ENCODE peak calls at places on chromosomes 16 and 17, in ten cellular contexts. D is heart left ventricle, N is sigmoid colon, P is right lobe of liver, L is GM12878, B is endothelial cell of umbilical vein, V is lower leg skin, E is K562, W is stomach, U is transverse colon. I is an unnamed sample.

GRCh38 chr16:13138528-13138927 is 237.1 kb downstream of the SHISA9 start:
- DNase-seq in L (no peak), W (no peak), V (no peak), E (no peak), N (no peak), U (no peak), B (no peak), D (no peak), P (no peak), I (no peak)

GRCh38 chr16:81447383-81448101 is 2.9 kb downstream of the CMIP start:
- DNase-seq in E (no peak), V (peak; percentile 39), L (no peak), U (peak; percentile 55), W (peak; percentile 47), B (peak; percentile 25), D (no peak), P (peak; percentile 91), N (no peak), I (peak; percentile 66)

GRCh38 chr17:78364436-78365281 is 4.8 kb upstream of the SOCS3 start:
- DNase-seq in W (no peak), P (no peak), L (no peak), N (no peak), E (peak; percentile 44), U (no peak), V (no peak), B (no peak), D (no peak), I (peak; percentile 72)

GRCh38 chr17:20922128-20922670 is 120.6 kb downstream of the USP22 start:
- DNase-seq in E (peak; percentile 60), W (no peak), V (no peak), D (no peak), P (no peak), U (no peak), L (no peak), N (no peak), B (peak; percentile 18), I (no peak)

GRCh38 chr17:82228842-82229685 is at the start of gene SLC16A3:
- DNase-seq in B (peak; percentile 51), E (no peak), L (no peak), U (peak; percentile 78), N (peak; percentile 83), D (peak; percentile 90), V (no peak), P (peak; percentile 68), W (peak; percentile 76), I (peak; percentile 85)

GRCh38 chr17:77490361-77491183 is 349.8 kb downstream of the SEC14L1 start:
- DNase-seq in U (no peak), N (peak; percentile 70), E (no peak), L (no peak), B (no peak), W (no peak), D (peak; percentile 58), V (no peak), P (no peak), I (no peak)

GRCh38 chr16:21167929-21168602 is 9.6 kb downstream of the LDAF1 start:
- DNase-seq in E (no peak), N (no peak), U (no peak), V (no peak), D (no peak), B (no peak), L (no peak), W (no peak), P (no peak), I (peak; percentile 11)

GRCh38 chr16:3999479-3999868 is 116.8 kb downstream of the ADCY9 start:
- DNase-seq in D (peak; percentile 68), E (no peak), W (no peak), U (no peak), N (peak; percentile 82), P (no peak), V (no peak), L (no peak), B (no peak), I (no peak)

GRCh38 chr17:47941998-47942490 is 673 bp downstream of the PNPO start:
- DNase-seq in E (peak; percentile 33), V (no peak), L (no peak), N (no peak), D (no peak), U (no peak), B (peak; percentile 6), P (no peak), W (no peak), I (no peak)

GRCh38 chr17:28497931-28498330 is 8.2 kb upstream of the FOXN1 start:
- DNase-seq in D (no peak), W (peak; percentile 77), E (no peak), P (no peak), V (no peak), L (no peak), B (no peak), N (no peak), U (no peak), I (no peak)

GRCh38 chr16:5350118-5350517 is 252.5 kb upstream of the EEF2KMT start:
- DNase-seq in W (no peak), B (no peak), V (no peak), D (no peak), L (no peak), E (no peak), U (no peak), P (no peak), N (no peak), I (no peak)

GRCh38 chr17:10844667-10845387 is 6.9 kb upstream of the PIRT start:
- DNase-seq in L (peak; percentile 5), V (peak; percentile 63), N (peak; percentile 90), P (peak; percentile 79), W (peak; percentile 90), E (peak; percentile 71), B (peak; percentile 56), U (peak; percentile 92), D (peak; percentile 84), I (peak; percentile 74)

DNA sequence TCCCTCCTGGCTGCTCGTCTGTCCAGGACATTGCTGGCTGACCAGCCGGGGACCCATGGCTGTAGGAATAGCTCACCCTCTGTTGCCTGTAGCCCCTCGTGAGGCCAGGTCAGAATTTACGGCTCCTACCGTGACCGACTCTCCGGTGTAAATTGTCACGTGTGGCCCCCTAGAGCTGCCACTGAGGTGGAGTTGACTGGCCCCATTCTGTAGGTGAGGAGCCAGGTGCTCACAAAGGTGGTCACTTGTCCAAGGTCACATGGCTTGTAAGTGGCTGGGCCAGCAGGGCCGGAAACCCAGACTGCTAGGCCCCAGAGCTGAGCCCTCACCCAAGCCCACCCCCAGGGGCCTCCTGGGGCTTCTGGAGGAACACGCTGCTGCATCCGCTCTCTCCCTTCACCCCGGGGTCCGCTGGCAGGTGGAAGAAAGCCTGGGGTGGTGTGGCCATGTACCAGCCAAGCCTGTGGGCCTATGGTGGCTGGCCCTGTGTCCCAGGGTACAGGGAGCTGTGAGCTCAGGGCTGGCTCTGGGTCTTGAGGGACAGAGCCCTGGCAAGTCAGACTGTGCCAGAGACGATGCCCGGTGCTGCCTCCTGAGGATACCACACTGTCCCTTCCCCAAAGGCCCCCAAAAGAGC is 120.7 kb downstream of the RAB11FIP4 start:
- DNase-seq in L (no peak), U (no peak), P (no peak), N (no peak), E (no peak), B (no peak), W (no peak), D (no peak), V (no peak), I (no peak)
- TF ChIP-seq POLR2A in L (no peak), U (no peak), P (no peak), N (no peak), E (no peak), B (no peak), W (no peak), D (no peak), V (no peak), I (no peak)

DNA sequence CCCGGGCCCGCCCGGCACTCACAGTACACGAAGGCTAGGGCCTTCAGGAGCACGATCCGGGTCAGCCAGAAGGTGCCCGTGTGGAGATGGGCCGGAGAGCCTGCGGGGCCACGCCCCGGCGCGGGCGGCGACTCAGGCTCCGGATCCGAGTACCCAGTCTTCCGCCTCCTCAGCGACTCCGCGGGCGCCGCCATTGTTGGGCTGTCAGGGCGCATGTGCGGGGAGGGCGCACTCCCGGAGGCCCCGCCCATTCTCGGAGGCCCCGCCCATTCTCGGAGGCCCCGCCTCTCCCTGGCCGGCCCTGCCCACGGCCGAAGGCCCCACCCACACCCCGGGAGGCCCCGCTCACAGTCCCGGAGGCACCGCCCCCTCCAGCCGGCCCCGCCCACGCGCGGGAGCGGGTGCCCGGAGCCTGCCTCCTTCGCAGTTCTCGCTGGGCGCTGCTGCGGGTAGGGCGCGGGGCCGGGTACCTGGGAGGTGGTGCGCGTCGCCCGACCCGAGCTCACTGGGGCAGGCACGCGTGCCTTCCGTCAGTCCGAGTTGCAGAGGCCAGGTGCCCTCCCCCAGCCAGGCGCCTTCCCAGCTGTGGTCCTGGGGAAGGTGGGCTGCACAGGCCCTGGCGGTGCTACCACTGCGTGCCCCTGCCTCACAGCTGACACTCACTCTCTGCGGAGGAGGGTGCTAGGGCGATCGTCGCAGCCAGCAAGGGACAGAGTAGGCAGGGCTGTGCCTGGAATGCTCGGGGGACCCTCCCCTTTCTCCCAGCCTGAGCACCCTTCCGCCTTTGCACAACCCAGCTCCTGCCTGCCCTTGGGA is at the start of gene LMF1:
- DNase-seq in W (peak; percentile 97), U (peak; percentile 97), D (peak; percentile 98), E (peak; percentile 91), B (peak; percentile 93), V (peak; percentile 90), P (peak; percentile 97), L (peak; percentile 35), N (peak; percentile 97), I (peak; percentile 81)
- TF ChIP-seq POLR2A in W (no peak), U (peak; percentile 76), D (peak; percentile 72), E (peak; percentile 85), B (peak; percentile 89), V (no peak), P (peak; percentile 68), L (peak; percentile 89), N (peak; percentile 42), I (peak; percentile 58)

GRCh38 chr17:6574689-6575595 is 18.6 kb upstream of the PITPNM3 start:
- DNase-seq in V (no peak), L (peak; percentile 40), P (no peak), E (peak; percentile 81), W (peak; percentile 33), B (peak; percentile 69), N (no peak), U (peak; percentile 34), D (no peak), I (peak; percentile 80)
- TF ChIP-seq POLR2A in V (no peak), L (peak; percentile 33), P (no peak), E (no peak), W (no peak), B (no peak), N (no peak), U (no peak), D (no peak), I (no peak)

DNA sequence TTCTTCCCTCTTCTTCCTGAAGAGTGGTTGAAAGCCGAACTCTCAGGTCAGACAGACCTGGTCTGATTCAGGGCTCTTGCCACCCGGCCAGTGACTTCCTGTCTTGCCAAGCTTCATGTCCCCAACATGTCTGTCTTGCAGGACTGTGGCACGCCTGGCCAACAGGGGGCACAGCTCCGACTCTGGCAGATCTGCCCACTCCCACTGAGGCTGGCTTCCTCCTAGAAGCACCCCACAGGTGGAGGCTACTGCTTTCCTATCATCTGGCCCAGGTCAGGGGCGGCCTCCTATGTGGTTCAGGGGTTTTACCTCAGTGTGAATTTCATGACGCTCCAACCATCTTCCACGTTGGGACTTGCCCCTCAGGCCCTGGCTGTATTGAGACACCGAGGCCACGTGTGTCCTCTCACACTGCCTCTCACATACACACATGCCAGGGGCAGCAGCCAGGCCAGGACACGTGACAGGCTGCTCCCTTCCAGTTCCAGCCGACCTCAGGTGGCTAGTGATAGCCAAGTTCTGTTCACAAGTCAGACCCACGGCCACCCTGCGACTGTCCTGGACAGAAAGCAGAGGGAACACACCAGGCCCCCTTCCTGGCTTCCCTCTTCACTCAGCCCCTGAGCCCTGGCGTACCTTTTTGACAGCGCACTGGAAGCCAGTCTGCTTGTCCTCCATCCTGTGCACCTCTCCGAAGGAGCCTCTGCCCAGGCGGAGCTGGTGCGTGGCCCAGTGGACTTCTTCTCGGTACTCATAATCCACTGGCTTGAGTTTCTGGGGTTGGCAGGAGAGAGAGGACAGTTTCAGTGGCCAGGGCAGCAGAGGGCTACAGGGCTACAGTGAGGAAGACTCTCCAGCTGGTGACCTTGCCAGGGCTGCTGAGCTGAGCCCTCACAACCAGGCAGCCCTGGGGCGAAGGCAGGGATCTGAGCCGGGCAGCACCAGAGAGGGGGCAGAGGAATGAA is 22.6 kb upstream of the SPATA32 start:
- DNase-seq in E (no peak), P (peak; percentile 91), U (no peak), W (peak; percentile 68), L (no peak), V (peak; percentile 46), N (peak; percentile 85), D (peak; percentile 72), B (no peak), I (peak; percentile 51)
- TF ChIP-seq POLR2A in E (no peak), P (no peak), U (no peak), W (no peak), L (peak; percentile 40), V (no peak), N (no peak), D (no peak), B (no peak), I (no peak)

I was measured in NB4.